ENCODE peak calls at places on chromosome X, in six cellular contexts. D is SW480, B is ureter, A is right cardiac atrium, Y is lower leg skin, L is cardiac muscle cell. I is an unnamed sample.
A peak's percentile ranks its signal among the peaks of the same experiment; 100 is the strongest.

GRCh38 chrX:69503835-69504625 is at the start of gene NALF2:
- DNase-seq in D (no peak), B (peak; percentile 65), A (peak; percentile 85), Y (no peak), L (peak; percentile 67), I (peak; percentile 45)

GRCh38 chrX:68840256-68840655 is 11.4 kb downstream of the EFNB1 start:
- DNase-seq in D (no peak), B (no peak), A (no peak), Y (no peak), L (no peak), I (no peak)

GRCh38 chrX:9240956-9241355 is 207.0 kb upstream of the FAM9B start:
- DNase-seq in D (no peak), B (no peak), A (no peak), Y (no peak), L (no peak), I (no peak)

GRCh38 chrX:3161686-3162085 is 120.4 kb downstream of the ARSF start:
- DNase-seq in D (no peak), B (no peak), A (no peak), Y (no peak), L (peak; percentile 3), I (no peak)

GRCh38 chrX:155592331-155592730 is 20.4 kb downstream of the TMLHE start:
- DNase-seq in D (no peak), B (no peak), A (peak; percentile 4), Y (no peak), L (no peak), I (no peak)

GRCh38 chrX:29530520-29530919 is 684.8 kb upstream of the MAGEB2 start:
- DNase-seq in D (no peak), B (no peak), A (no peak), Y (no peak), L (peak; percentile 72), I (no peak)

GRCh38 chrX:118350715-118351114 is 4.8 kb downstream of the WDR44 start:
- DNase-seq in D (no peak), B (no peak), A (no peak), Y (no peak), L (no peak), I (no peak)

GRCh38 chrX:80181079-80181478 is 166.5 kb downstream of the TBX22 start:
- DNase-seq in D (no peak), B (no peak), A (no peak), Y (no peak), L (no peak), I (no peak)

GRCh38 chrX:144730486-144730885 is 516.8 kb upstream of the SPANXN1 start:
- DNase-seq in D (no peak), B (no peak), A (no peak), Y (no peak), L (peak; percentile 3), I (no peak)

GRCh38 chrX:51614353-51614752 is 4.4 kb downstream of the CENPVL3 start:
- DNase-seq in D (peak; percentile 49), B (no peak), A (no peak), Y (no peak), L (peak; percentile 69), I (no peak)

GRCh38 chrX:132648870-132649269 is 160.0 kb upstream of the MBNL3 start:
- DNase-seq in D (no peak), B (no peak), A (no peak), Y (no peak), L (peak; percentile 42), I (no peak)

GRCh38 chrX:2351999-2352995 is 148.5 kb downstream of the DHRSX start:
- DNase-seq in D (no peak), B (no peak), A (no peak), Y (peak; percentile 65), L (peak; percentile 73), I (no peak)

GRCh38 chrX:10797493-10797892 is 177.1 kb upstream of the MID1 start:
- DNase-seq in D (no peak), B (no peak), A (peak; percentile 33), Y (no peak), L (peak; percentile 15), I (no peak)